ENCODE peak calls at places on chromosomes 3 and 15, in five cellular contexts. One of them, this sample, is unnamed.
A peak's percentile ranks its signal among the peaks of the same experiment; 100 is the strongest.

GRCh38 chr3:190319660-190320059 is 2.6 kb downstream of the CLDN1 start:
- DNase-seq in HCEC 1CT: no peak
- DNase-seq in cardiac muscle cell: no peak
- DNase-seq in kidney: no peak
- DNase-seq in GM12865: no peak
- DNase-seq in this sample: no peak

GRCh38 chr3:152376351-152377183 is 107.8 kb downstream of the MBNL1 start:
- DNase-seq in GM12865: peak; percentile 90
- DNase-seq in HCEC 1CT: peak; percentile 71
- DNase-seq in kidney: no peak
- DNase-seq in cardiac muscle cell: peak; percentile 56
- DNase-seq in this sample: no peak

GRCh38 chr3:165254812-165255211 is 58.6 kb upstream of the SLITRK3 start:
- DNase-seq in HCEC 1CT: no peak
- DNase-seq in cardiac muscle cell: peak; percentile 54
- DNase-seq in GM12865: peak; percentile 28
- DNase-seq in kidney: no peak
- DNase-seq in this sample: no peak

GRCh38 chr3:168961271-168961670 is 702.2 kb downstream of the MECOM start:
- DNase-seq in kidney: no peak
- DNase-seq in GM12865: no peak
- DNase-seq in cardiac muscle cell: no peak
- DNase-seq in HCEC 1CT: no peak
- DNase-seq in this sample: no peak

GRCh38 chr3:124486324-124486723 is 243.9 kb upstream of the UMPS start:
- DNase-seq in HCEC 1CT: no peak
- DNase-seq in kidney: no peak
- DNase-seq in GM12865: no peak
- DNase-seq in cardiac muscle cell: no peak
- DNase-seq in this sample: no peak

GRCh38 chr15:58453931-58454793 is 22.4 kb downstream of the LIPC start:
- DNase-seq in kidney: no peak
- DNase-seq in GM12865: peak; percentile 75
- DNase-seq in HCEC 1CT: no peak
- DNase-seq in cardiac muscle cell: no peak
- DNase-seq in this sample: no peak

GRCh38 chr3:180175572-180175971 is 138.8 kb upstream of the PEX5L start:
- DNase-seq in kidney: no peak
- DNase-seq in GM12865: no peak
- DNase-seq in cardiac muscle cell: no peak
- DNase-seq in HCEC 1CT: no peak
- DNase-seq in this sample: no peak

GRCh38 chr3:13425692-13426091 is 5.6 kb upstream of the NUP210 start:
- DNase-seq in cardiac muscle cell: no peak
- DNase-seq in GM12865: no peak
- DNase-seq in kidney: no peak
- DNase-seq in HCEC 1CT: no peak
- DNase-seq in this sample: no peak

GRCh38 chr3:141058996-141059395 is 7.8 kb downstream of the SPSB4 start:
- DNase-seq in GM12865: no peak
- DNase-seq in HCEC 1CT: no peak
- DNase-seq in cardiac muscle cell: no peak
- DNase-seq in kidney: no peak
- DNase-seq in this sample: no peak

GRCh38 chr3:113485161-113485609 is 29.8 kb downstream of the SPICE1 start:
- DNase-seq in GM12865: no peak
- DNase-seq in cardiac muscle cell: no peak
- DNase-seq in kidney: no peak
- DNase-seq in HCEC 1CT: no peak
- DNase-seq in this sample: no peak

GRCh38 chr3:14772533-14773138 is 46.1 kb upstream of the FGD5 start:
- DNase-seq in HCEC 1CT: no peak
- DNase-seq in cardiac muscle cell: no peak
- DNase-seq in GM12865: no peak
- DNase-seq in kidney: no peak
- DNase-seq in this sample: no peak

GRCh38 chr15:23038741-23039150 is 623 bp downstream of the TUBGCP5 start:
- DNase-seq in kidney: no peak
- DNase-seq in HCEC 1CT: peak; percentile 62
- DNase-seq in GM12865: no peak
- DNase-seq in cardiac muscle cell: no peak
- DNase-seq in this sample: no peak

GRCh38 chr15:68304611-68305337 is 27.2 kb downstream of the FEM1B start:
- DNase-seq in GM12865: no peak
- DNase-seq in kidney: no peak
- DNase-seq in cardiac muscle cell: no peak
- DNase-seq in HCEC 1CT: no peak
- DNase-seq in this sample: no peak

GRCh38 chr3:34837848-34838741 is 801.2 kb upstream of the ARPP21 start:
- DNase-seq in HCEC 1CT: no peak
- DNase-seq in GM12865: no peak
- DNase-seq in cardiac muscle cell: no peak
- DNase-seq in kidney: no peak
- DNase-seq in this sample: no peak

GRCh38 chr15:37907136-37907535 is 27.3 kb upstream of the TMCO5A start:
- DNase-seq in HCEC 1CT: peak; percentile 42
- DNase-seq in kidney: no peak
- DNase-seq in GM12865: no peak
- DNase-seq in cardiac muscle cell: peak; percentile 37
- DNase-seq in this sample: no peak

GRCh38 chr15:99213187-99213811 is 36.1 kb downstream of the TTC23 start:
- DNase-seq in cardiac muscle cell: peak; percentile 77
- DNase-seq in GM12865: peak; percentile 71
- DNase-seq in HCEC 1CT: peak; percentile 54
- DNase-seq in kidney: peak; percentile 77
- DNase-seq in this sample: peak; percentile 27